ENCODE peak calls at places on chromosome 16, in six cellular contexts. V is HepG2, K is A549, B is K562, D is GM12878, S is endothelial cell of umbilical vein. X is an unnamed sample.
A peak's percentile ranks its signal among the peaks of the same experiment; 100 is the strongest.

GRCh38 chr16:46812781-46813555 is 18.0 kb downstream of the C16orf87 start:
- DNase-seq in D (no peak), B (no peak), V (no peak), S (no peak), K (no peak), X (no peak)

GRCh38 chr16:77289331-77289809 is 90.2 kb downstream of the SYCE1L start:
- DNase-seq in D (no peak), B (no peak), V (no peak), K (peak; percentile 88), S (peak; percentile 65), X (no peak)

GRCh38 chr16:2704166-2704982 is 15.7 kb downstream of the PRSS27 start:
- DNase-seq in V (no peak), S (no peak), B (no peak), D (no peak), K (no peak), X (no peak)

GRCh38 chr16:14309906-14310305 is 238.8 kb downstream of the MRTFB start:
- DNase-seq in B (no peak), K (peak; percentile 73), V (no peak), D (no peak), S (no peak), X (no peak)

GRCh38 chr16:23640669-23640958 is 496 bp downstream of the PALB2 start:
- DNase-seq in V (no peak), B (peak; percentile 41), S (no peak), K (no peak), D (no peak), X (no peak)

GRCh38 chr16:88293097-88293496 is 89.7 kb upstream of the ZNF469 start:
- DNase-seq in S (no peak), D (no peak), B (no peak), V (no peak), K (no peak), X (no peak)

GRCh38 chr16:87376660-87377059 is 6.9 kb downstream of the FBXO31 start:
- DNase-seq in V (no peak), S (no peak), K (no peak), B (peak; percentile 73), D (no peak), X (no peak)

GRCh38 chr16:59783191-59783590 is 1049.1 kb upstream of the GOT2 start:
- DNase-seq in B (no peak), V (no peak), S (no peak), K (no peak), D (no peak), X (no peak)

GRCh38 chr16:74999208-74999682 is 421 bp downstream of the ZNRF1 start:
- DNase-seq in V (no peak), K (no peak), B (peak; percentile 77), S (no peak), D (no peak), X (peak; percentile 66)

GRCh38 chr16:11852092-11852809 is 909 bp upstream of the RSL1D1 start:
- DNase-seq in S (no peak), B (peak; percentile 36), K (peak; percentile 53), D (no peak), V (peak; percentile 63), X (peak; percentile 40)

GRCh38 chr16:10852948-10853347 is 24.1 kb upstream of the CIITA start:
- DNase-seq in D (no peak), K (no peak), B (no peak), V (no peak), S (no peak), X (no peak)

GRCh38 chr16:27408012-27408601 is 6.1 kb downstream of the IL21R start:
- DNase-seq in B (no peak), S (peak; percentile 39), K (no peak), V (peak; percentile 89), D (peak; percentile 76), X (peak; percentile 58)

DNA sequence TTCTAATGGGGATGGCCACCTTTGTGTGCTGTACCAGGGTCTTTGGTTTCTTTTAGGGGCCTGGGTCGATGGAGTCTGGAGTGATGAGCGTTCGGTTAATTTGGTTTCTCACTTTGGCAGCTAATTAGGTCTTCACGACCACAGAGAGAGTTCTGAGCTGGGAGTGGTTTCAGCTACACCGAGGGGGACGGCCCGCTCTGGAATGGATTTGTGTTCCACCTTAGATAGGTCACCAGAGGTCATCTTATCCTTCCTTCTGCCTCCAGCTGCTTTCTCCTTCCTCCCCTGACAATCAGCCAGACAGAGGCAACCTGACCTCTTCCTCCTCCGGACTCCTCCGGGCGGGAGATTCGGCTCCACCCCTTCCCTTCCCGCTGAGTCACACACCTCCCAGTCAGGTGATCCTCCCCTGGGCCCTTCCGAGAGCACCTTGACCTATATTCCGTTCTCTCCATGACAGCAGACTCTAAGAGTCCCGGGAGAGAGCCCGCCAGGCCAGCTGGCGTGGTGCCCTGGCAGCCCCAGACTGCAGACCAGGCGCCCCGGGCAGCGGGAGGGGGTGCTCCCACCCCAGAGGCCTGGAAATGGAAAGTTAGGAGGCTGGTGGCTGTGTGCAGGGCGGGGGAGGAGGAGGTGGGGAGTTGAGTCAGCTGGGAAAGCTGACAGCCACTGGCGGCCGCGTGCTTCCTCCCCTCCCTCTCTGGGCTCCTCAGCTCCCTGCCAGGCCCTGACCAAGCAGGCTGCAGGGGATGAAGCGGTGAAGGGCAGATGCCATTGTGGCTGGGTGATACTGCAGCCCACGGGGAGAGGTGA is 44.7 kb downstream of the CHD9 start:
- DNase-seq in D (peak; percentile 68), K (peak; percentile 95), S (peak; percentile 94), V (peak; percentile 88), B (peak; percentile 89), X (peak; percentile 93)
- H3K4me3 ChIP-seq in D (peak overlapping the region; percentile 79), K (peak overlapping the region; percentile 31), S (peak overlapping the region; percentile 23), V (peak overlapping the region; percentile 57), B (peak overlapping the region; percentile 47), X (peak overlapping the region; percentile 64)

DNA sequence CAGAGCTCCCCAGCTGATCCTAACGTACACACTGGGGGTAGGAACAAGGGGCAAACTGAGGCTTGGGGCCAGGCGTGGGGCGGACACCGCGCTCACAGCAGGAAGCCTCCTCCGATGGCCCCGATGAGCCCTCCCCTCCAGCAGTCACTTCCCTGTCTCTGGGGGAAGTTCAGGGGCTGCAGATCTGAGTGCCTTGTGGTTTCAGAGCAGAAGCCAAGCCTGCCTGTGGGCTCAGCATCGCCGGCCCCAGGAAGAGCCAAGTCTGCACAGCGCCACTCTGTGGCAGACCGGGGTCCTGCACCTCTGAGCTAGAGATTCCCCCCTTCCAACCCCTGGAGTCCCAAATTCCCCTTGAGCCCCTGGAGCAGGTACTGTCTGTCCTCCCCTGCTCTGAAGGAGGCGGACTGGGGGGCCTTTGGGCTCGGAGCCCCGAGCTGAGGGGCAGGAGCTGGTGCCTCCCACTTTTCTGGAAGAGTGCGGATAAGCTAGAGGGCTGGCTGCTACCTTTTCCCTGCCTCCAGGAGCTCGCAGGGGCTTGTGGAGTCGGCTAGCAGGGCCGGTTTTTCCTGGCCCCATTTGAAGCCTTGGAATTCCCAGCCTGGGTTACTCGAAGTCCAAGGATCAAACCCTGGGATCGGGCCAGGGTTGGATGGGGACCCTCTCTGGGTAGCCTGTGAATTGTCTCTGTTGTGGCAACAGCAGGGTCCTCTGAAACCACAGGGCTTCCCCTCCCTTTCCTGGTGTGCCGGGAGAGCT is 2.9 kb downstream of the GSE1 start:
- DNase-seq in V (peak; percentile 64), K (peak; percentile 79), S (peak; percentile 49), B (peak; percentile 81), D (peak; percentile 47), X (peak; percentile 98)
- TF ChIP-seq CTCF in V (peak; percentile 87), K (peak; percentile 76), S (peak; percentile 97), B (peak; percentile 90), D (peak; percentile 91), X (peak; percentile 98)

GRCh38 chr16:70419384-70420327 is 19.2 kb downstream of the ST3GAL2 start:
- DNase-seq in B (no peak), S (no peak), V (no peak), D (no peak), K (no peak), X (no peak)

GRCh38 chr16:70417661-70418060 is 21.2 kb downstream of the ST3GAL2 start:
- DNase-seq in D (no peak), B (no peak), S (no peak), V (no peak), K (no peak), X (no peak)

GRCh38 chr16:70418274-70418992 is 20.5 kb downstream of the ST3GAL2 start:
- DNase-seq in B (no peak), S (no peak), D (no peak), K (no peak), V (no peak), X (no peak)

GRCh38 chr16:70418993-70419318 is 19.9 kb downstream of the ST3GAL2 start:
- DNase-seq in S (no peak), V (no peak), K (no peak), D (no peak), B (no peak), X (no peak)

GRCh38 chr16:70416748-70417616 is 21.9 kb downstream of the ST3GAL2 start:
- DNase-seq in K (no peak), S (no peak), D (no peak), V (peak; percentile 58), B (no peak), X (no peak)
- TF ChIP-seq MYC in K (no peak), S (no peak), D (no peak), V (peak; percentile 34), B (no peak), X (no peak)

GRCh38 chr16:30927789-30928378 is 4.5 kb downstream of the FBXL19 start:
- DNase-seq in S (peak; percentile 36), V (peak; percentile 61), D (peak; percentile 35), K (peak; percentile 79), B (peak; percentile 70), X (peak; percentile 69)
- H3K4me3 ChIP-seq in S (no peak overlapping the region), V (no peak overlapping the region), D (no peak overlapping the region), K (no peak overlapping the region), B (no peak overlapping the region), X (no peak overlapping the region)

GRCh38 chr16:49441366-49441780 is 67.8 kb downstream of the C16orf78 start:
- DNase-seq in K (no peak), V (no peak), B (no peak), D (peak; percentile 71), S (no peak), X (peak; percentile 36)
- TF ChIP-seq CTCF in K (no peak), V (no peak), B (no peak), D (peak; percentile 31), S (no peak), X (no peak)

DNA sequence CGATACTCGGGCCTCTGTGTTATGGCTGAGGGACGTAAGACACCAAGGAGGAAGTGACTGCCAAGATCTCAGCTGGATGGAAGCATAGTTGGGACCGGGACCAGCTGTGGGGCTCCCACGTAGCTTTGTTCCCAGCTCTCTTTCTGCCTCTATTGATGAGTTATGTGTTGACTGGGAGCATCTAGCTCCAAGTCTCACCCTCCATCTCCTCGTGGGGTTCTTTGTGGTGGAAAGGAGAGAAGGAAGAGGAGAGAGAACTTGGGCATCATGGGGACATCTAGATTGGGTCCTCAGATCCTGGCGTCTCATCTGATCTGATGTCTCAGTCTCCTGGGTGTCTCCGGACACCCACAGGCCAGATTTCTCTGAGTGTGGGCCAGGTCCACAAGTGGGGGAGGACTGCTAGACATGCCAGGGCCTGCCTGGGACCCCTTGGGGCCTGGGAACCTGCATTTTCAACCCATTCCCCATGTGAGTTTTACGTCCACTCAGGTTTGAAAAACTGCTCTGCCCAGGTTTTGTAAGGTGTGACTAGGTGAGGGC is 1.1 kb downstream of the MGRN1 start:
- DNase-seq in D (no peak), V (no peak), B (no peak), S (no peak), K (no peak), X (no peak)
- TF ChIP-seq MYC in D (no peak), V (no peak), B (no peak), S (no peak), K (no peak), X (no peak)